ENCODE peak calls at places on chromosomes 4 and X, in ten cellular contexts. C, O, V, T, R, Y, H, A, E and X are unnamed samples.

GRCh38 chr4:78018271-78019049 is 38.7 kb upstream of the FRAS1 start:
- DNase-seq in C (no peak), O (no peak), V (no peak), T (no peak), R (no peak), Y (no peak), H (no peak), A (no peak), E (no peak), X (no peak)

GRCh38 chrX:53223955-53224859 is 800 bp downstream of the KDM5C start:
- DNase-seq in C (peak), O (no peak), V (peak), T (no peak), R (peak), Y (peak), H (peak), A (peak), E (peak), X (peak)

GRCh38 chrX:22424919-22425318 is 152.2 kb downstream of the CBLL2 start:
- DNase-seq in C (no peak), O (no peak), V (no peak), T (no peak), R (no peak), Y (no peak), H (no peak), A (no peak), E (no peak), X (no peak)

GRCh38 chr4:54185871-54186270 is 43.2 kb upstream of the PDGFRA start:
- DNase-seq in C (no peak), O (no peak), V (no peak), T (no peak), R (no peak), Y (no peak), H (no peak), A (no peak), E (no peak), X (no peak)

GRCh38 chr4:81032174-81032551 is 1.7 kb downstream of the BMP3 start:
- DNase-seq in C (no peak), O (no peak), V (no peak), T (no peak), R (no peak), Y (no peak), H (no peak), A (no peak), E (no peak), X (no peak)

GRCh38 chrX:97751016-97751415 is 867.3 kb downstream of the RPA4 start:
- DNase-seq in C (no peak), O (no peak), V (no peak), T (no peak), R (no peak), Y (no peak), H (no peak), A (no peak), E (no peak), X (no peak)

GRCh38 chr4:123699823-123700822 is 303.5 kb downstream of the SPRY1 start:
- DNase-seq in C (peak), O (no peak), V (peak), T (no peak), R (peak), Y (peak), H (no peak), A (no peak), E (peak), X (no peak)

GRCh38 chrX:144494069-144494468 is 610.2 kb downstream of the UBE2NL start:
- DNase-seq in C (no peak), O (no peak), V (no peak), T (no peak), R (no peak), Y (no peak), H (no peak), A (no peak), E (no peak), X (no peak)

GRCh38 chr4:5883916-5884315 is 9.0 kb downstream of the CRMP1 start:
- DNase-seq in C (no peak), O (no peak), V (no peak), T (no peak), R (no peak), Y (no peak), H (no peak), A (no peak), E (no peak), X (no peak)

GRCh38 chr4:72951147-72951546 is 118.4 kb downstream of the COX18 start:
- DNase-seq in C (no peak), O (no peak), V (peak), T (no peak), R (no peak), Y (no peak), H (no peak), A (no peak), E (peak), X (no peak)

GRCh38 chr4:173301518-173302201 is 32.5 kb downstream of the HMGB2 start:
- DNase-seq in C (peak), O (no peak), V (peak), T (peak), R (no peak), Y (peak), H (peak), A (no peak), E (peak), X (no peak)

GRCh38 chrX:39335447-39336235 is 534.4 kb downstream of the MID1IP1 start:
- DNase-seq in C (peak), O (no peak), V (no peak), T (no peak), R (no peak), Y (no peak), H (no peak), A (no peak), E (no peak), X (no peak)

GRCh38 chrX:11530621-11531020 is 135.1 kb downstream of the ARHGAP6 start:
- DNase-seq in C (no peak), O (no peak), V (no peak), T (no peak), R (no peak), Y (peak), H (no peak), A (no peak), E (peak), X (no peak)

GRCh38 chr4:149072359-149072758 is 630.1 kb upstream of the NR3C2 start:
- DNase-seq in C (no peak), O (no peak), V (no peak), T (no peak), R (no peak), Y (no peak), H (no peak), A (no peak), E (no peak), X (no peak)

GRCh38 chrX:105715746-105716145 is 106.6 kb upstream of the NRK start:
- DNase-seq in C (no peak), O (no peak), V (no peak), T (no peak), R (no peak), Y (no peak), H (no peak), A (no peak), E (no peak), X (no peak)

GRCh38 chr4:102411416-102411815 is 66.1 kb upstream of the SLC39A8 start:
- DNase-seq in C (peak), O (no peak), V (no peak), T (no peak), R (no peak), Y (peak), H (no peak), A (no peak), E (no peak), X (no peak)

GRCh38 chr4:165384608-165385007 is 5.8 kb downstream of the CPE start:
- DNase-seq in C (no peak), O (no peak), V (peak), T (no peak), R (no peak), Y (peak), H (no peak), A (no peak), E (peak), X (no peak)

GRCh38 chr4:139934336-139934735 is 219.6 kb downstream of the MAML3 start:
- DNase-seq in C (no peak), O (no peak), V (no peak), T (no peak), R (no peak), Y (peak), H (no peak), A (no peak), E (peak), X (no peak)

GRCh38 chrX:101210630-101211029 is 9.0 kb upstream of the DRP2 start:
- DNase-seq in C (no peak), O (no peak), V (no peak), T (no peak), R (no peak), Y (no peak), H (no peak), A (no peak), E (no peak), X (no peak)

DNA sequence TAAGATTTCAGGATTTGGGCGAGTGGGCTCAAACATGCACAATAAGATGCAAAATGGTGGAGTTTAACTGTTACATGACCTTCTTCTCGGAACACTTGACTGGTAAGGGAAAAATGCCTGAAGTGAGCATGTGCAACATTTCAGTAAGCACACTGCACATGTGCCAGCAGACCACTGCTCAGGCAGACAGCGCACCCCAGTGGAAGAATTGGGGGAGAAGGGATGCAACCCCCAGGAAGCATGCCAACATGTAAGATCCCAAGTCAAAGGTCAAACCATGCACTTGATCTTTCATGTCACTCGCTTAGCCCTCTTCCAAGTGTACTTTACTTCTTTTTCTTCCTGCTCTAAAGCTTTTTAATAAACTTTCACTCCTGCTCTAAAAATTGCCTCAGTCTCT is 256.3 kb downstream of the CENPC start:
- DNase-seq in C (peak), O (peak), V (peak), T (peak), R (no peak), Y (peak), H (peak), A (no peak), E (peak), X (peak)
- TF ChIP-seq CTCF in C (peak), O (peak), V (peak), T (peak), R (peak), Y (peak), H (peak), A (no peak), E (peak), X (peak)

GRCh38 chr4:6917445-6918241 is 8.0 kb downstream of the TBC1D14 start:
- DNase-seq in C (peak), O (peak), V (peak), T (peak), R (peak), Y (no peak), H (peak), A (peak), E (peak), X (no peak)
- TF ChIP-seq CTCF in C (no peak), O (peak), V (peak), T (peak), R (peak), Y (peak), H (peak), A (peak), E (peak), X (peak)

GRCh38 chrX:15382809-15383208 is 1.4 kb downstream of the VEGFD start:
- DNase-seq in C (no peak), O (peak), V (no peak), T (peak), R (no peak), Y (no peak), H (no peak), A (no peak), E (no peak), X (no peak)
- TF ChIP-seq CTCF in C (no peak), O (no peak), V (no peak), T (peak), R (peak), Y (peak), H (no peak), A (no peak), E (peak), X (peak)

GRCh38 chr4:112523008-112523440 is 7.0 kb upstream of the NEUROG2 start:
- DNase-seq in C (no peak), O (peak), V (peak), T (peak), R (no peak), Y (peak), H (peak), A (peak), E (peak), X (no peak)
- TF ChIP-seq CTCF in C (no peak), O (no peak), V (no peak), T (peak), R (peak), Y (no peak), H (peak), A (no peak), E (peak), X (no peak)

GRCh38 chr4:74674750-74675149 is 119.6 kb downstream of the BTC start:
- DNase-seq in C (no peak), O (no peak), V (no peak), T (no peak), R (no peak), Y (no peak), H (no peak), A (no peak), E (peak), X (no peak)

GRCh38 chr4:74670583-74670982 is 123.7 kb downstream of the BTC start:
- DNase-seq in C (no peak), O (no peak), V (no peak), T (no peak), R (no peak), Y (no peak), H (no peak), A (no peak), E (peak), X (no peak)

GRCh38 chr4:74671074-74671698 is 123.1 kb downstream of the BTC start:
- DNase-seq in C (peak), O (peak), V (peak), T (peak), R (no peak), Y (peak), H (peak), A (peak), E (peak), X (peak)

GRCh38 chr4:74675673-74676279 is 118.5 kb downstream of the BTC start:
- DNase-seq in C (peak), O (peak), V (peak), T (peak), R (no peak), Y (peak), H (peak), A (no peak), E (peak), X (peak)
- TF ChIP-seq CTCF in C (peak), O (peak), V (peak), T (peak), R (peak), Y (peak), H (peak), A (peak), E (peak), X (peak)

GRCh38 chr4:99047710-99048109 is 40.9 kb downstream of the ADH5 start:
- DNase-seq in C (no peak), O (no peak), V (no peak), T (no peak), R (no peak), Y (no peak), H (no peak), A (no peak), E (no peak), X (no peak)
- TF ChIP-seq CTCF in C (no peak), O (no peak), V (peak), T (no peak), R (peak), Y (no peak), H (no peak), A (no peak), E (peak), X (no peak)

GRCh38 chr4:108360857-108361820 is 192.4 kb upstream of the LEF1 start:
- DNase-seq in C (peak), O (peak), V (peak), T (no peak), R (no peak), Y (peak), H (peak), A (no peak), E (peak), X (no peak)
- TF ChIP-seq CTCF in C (no peak), O (no peak), V (no peak), T (no peak), R (no peak), Y (no peak), H (no peak), A (no peak), E (no peak), X (no peak)

GRCh38 chr4:15736514-15737050 is 33.7 kb downstream of the BST1 start:
- DNase-seq in C (no peak), O (no peak), V (no peak), T (no peak), R (no peak), Y (no peak), H (no peak), A (no peak), E (no peak), X (no peak)
- TF ChIP-seq CTCF in C (no peak), O (no peak), V (no peak), T (no peak), R (no peak), Y (no peak), H (no peak), A (no peak), E (no peak), X (no peak)

GRCh38 chrX:154986826-154987575 is 35.5 kb downstream of the F8 start:
- DNase-seq in C (no peak), O (no peak), V (peak), T (peak), R (no peak), Y (peak), H (peak), A (no peak), E (peak), X (no peak)

GRCh38 chrX:154980330-154981115 is 42.0 kb downstream of the F8 start:
- DNase-seq in C (peak), O (peak), V (peak), T (peak), R (no peak), Y (peak), H (peak), A (peak), E (peak), X (peak)

GRCh38 chrX:154979671-154980070 is 42.9 kb downstream of the F8 start:
- DNase-seq in C (no peak), O (no peak), V (peak), T (peak), R (no peak), Y (no peak), H (no peak), A (no peak), E (no peak), X (no peak)

GRCh38 chrX:154981116-154981411 is 41.5 kb downstream of the F8 start:
- DNase-seq in C (no peak), O (no peak), V (no peak), T (no peak), R (no peak), Y (no peak), H (no peak), A (no peak), E (no peak), X (no peak)
- TF ChIP-seq CTCF in C (no peak), O (no peak), V (no peak), T (no peak), R (no peak), Y (no peak), H (no peak), A (no peak), E (no peak), X (no peak)

DNA sequence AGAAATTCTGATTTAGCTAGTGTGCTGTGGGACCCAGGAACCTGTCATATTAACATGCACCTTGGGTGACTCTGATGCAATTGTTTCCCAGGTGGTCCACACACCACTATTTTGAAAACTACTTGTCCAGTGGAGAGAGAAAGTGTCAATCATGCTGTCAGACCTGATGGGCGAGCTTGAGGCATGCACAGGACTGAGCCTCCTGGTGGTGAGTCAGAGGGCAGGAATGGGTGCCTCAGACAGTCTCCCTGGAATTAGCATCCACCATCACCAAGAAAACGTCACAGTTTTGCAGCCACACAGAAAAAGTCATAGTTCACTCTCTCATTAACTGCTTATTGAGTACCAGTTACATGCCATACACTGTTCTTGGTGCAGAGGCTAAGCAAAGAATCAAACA is 181.8 kb upstream of the MAOA start:
- DNase-seq in C (peak), O (no peak), V (no peak), T (no peak), R (peak), Y (no peak), H (no peak), A (no peak), E (no peak), X (no peak)
- TF ChIP-seq CTCF in C (no peak), O (no peak), V (no peak), T (no peak), R (no peak), Y (no peak), H (no peak), A (no peak), E (no peak), X (no peak)